ENCODE peak calls at places on chromosomes 11 and 22, in five cellular contexts. Z is body of pancreas, U is Peyer's patch, F is GM13977, O is PC-3. G is an unnamed sample.

GRCh38 chr11:120304526-120304925 is 20.6 kb upstream of the TLCD5 start:
- DNase-seq in Z (no peak), U (no peak), F (peak), O (peak), G (no peak)

GRCh38 chr11:69475866-69476714 is 5.4 kb upstream of the LINC01488 start:
- DNase-seq in Z (no peak), U (no peak), F (no peak), O (no peak), G (no peak)

GRCh38 chr11:104124979-104125378 is 39.0 kb downstream of the PDGFD start:
- DNase-seq in Z (no peak), U (no peak), F (no peak), O (no peak), G (no peak)

GRCh38 chr11:73233704-73234402 is 15.8 kb downstream of the P2RY2 start:
- DNase-seq in Z (no peak), U (peak), F (no peak), O (no peak), G (peak)

GRCh38 chr11:89477175-89477574 is 14.0 kb downstream of the NOX4 start:
- DNase-seq in Z (peak), U (no peak), F (no peak), O (peak), G (no peak)

GRCh38 chr11:45754746-45755145 is 50.2 kb upstream of the SLC35C1 start:
- DNase-seq in Z (peak), U (no peak), F (no peak), O (no peak), G (no peak)

GRCh38 chr11:128709402-128709801 is 15.5 kb downstream of the FLI1 start:
- DNase-seq in Z (no peak), U (no peak), F (no peak), O (peak), G (no peak)

GRCh38 chr11:119505861-119506260 is 82.9 kb upstream of the THY1 start:
- DNase-seq in Z (no peak), U (no peak), F (no peak), O (no peak), G (no peak)

GRCh38 chr22:44712962-44713361 is 11.0 kb downstream of the PRR5 start:
- DNase-seq in Z (no peak), U (no peak), F (no peak), O (no peak), G (no peak)

GRCh38 chr22:22086501-22087158 is 104.0 kb upstream of the TOP3B start:
- DNase-seq in Z (no peak), U (no peak), F (no peak), O (no peak), G (no peak)

GRCh38 chr11:34623463-34623862 is 2.6 kb downstream of the EHF start:
- DNase-seq in Z (no peak), U (no peak), F (no peak), O (no peak), G (no peak)

GRCh38 chr11:72236774-72237111 is 7.2 kb downstream of the PHOX2A start:
- DNase-seq in Z (no peak), U (no peak), F (peak), O (no peak), G (no peak)

GRCh38 chr11:93196816-93197382 is 892 bp downstream of the SLC36A4 start:
- DNase-seq in Z (no peak), U (no peak), F (no peak), O (peak), G (no peak)

GRCh38 chr22:34102633-34103032 is 182.4 kb upstream of the LARGE1 start:
- DNase-seq in Z (no peak), U (no peak), F (no peak), O (no peak), G (no peak)

GRCh38 chr11:110131386-110132123 is 38.4 kb downstream of the ZC3H12C start:
- DNase-seq in Z (no peak), U (no peak), F (no peak), O (no peak), G (no peak)

GRCh38 chr22:45975266-45976161 is 1.4 kb downstream of the WNT7B start:
- DNase-seq in Z (no peak), U (no peak), F (no peak), O (peak), G (no peak)

GRCh38 chr11:115256326-115257197 is 247.7 kb downstream of the CADM1 start:
- DNase-seq in Z (no peak), U (no peak), F (peak), O (no peak), G (no peak)

GRCh38 chr11:57647960-57648776 is 1.5 kb downstream of the YPEL4 start:
- DNase-seq in Z (no peak), U (no peak), F (peak), O (no peak), G (no peak)

GRCh38 chr22:22143448-22143847 is 101.1 kb upstream of the VPREB1 start:
- DNase-seq in Z (no peak), U (no peak), F (no peak), O (no peak), G (no peak)

GRCh38 chr22:17258015-17258827 is 39.0 kb upstream of the ADA2 start:
- DNase-seq in Z (peak), U (peak), F (peak), O (peak), G (no peak)

GRCh38 chr11:127492025-127492424 is 491.5 kb upstream of the KIRREL3 start:
- DNase-seq in Z (no peak), U (no peak), F (no peak), O (no peak), G (no peak)

GRCh38 chr22:28462041-28462440 is 217.6 kb downstream of the TTC28 start:
- DNase-seq in Z (no peak), U (no peak), F (no peak), O (no peak), G (no peak)
- TF ChIP-seq CTCF in Z (no peak), U (no peak), F (no peak), O (no peak), G (no peak)

GRCh38 chr11:61694971-61695706 is 14.9 kb downstream of the DAGLA start:
- DNase-seq in Z (peak), U (peak), F (no peak), O (peak), G (no peak)
- TF ChIP-seq CTCF in Z (peak), U (no peak), F (no peak), O (peak), G (no peak)

GRCh38 chr22:37633693-37634504 is 5.6 kb upstream of the SH3BP1 start:
- DNase-seq in Z (peak), U (peak), F (peak), O (no peak), G (peak)
- TF ChIP-seq CTCF in Z (no peak), U (no peak), F (peak), O (no peak), G (no peak)

DNA sequence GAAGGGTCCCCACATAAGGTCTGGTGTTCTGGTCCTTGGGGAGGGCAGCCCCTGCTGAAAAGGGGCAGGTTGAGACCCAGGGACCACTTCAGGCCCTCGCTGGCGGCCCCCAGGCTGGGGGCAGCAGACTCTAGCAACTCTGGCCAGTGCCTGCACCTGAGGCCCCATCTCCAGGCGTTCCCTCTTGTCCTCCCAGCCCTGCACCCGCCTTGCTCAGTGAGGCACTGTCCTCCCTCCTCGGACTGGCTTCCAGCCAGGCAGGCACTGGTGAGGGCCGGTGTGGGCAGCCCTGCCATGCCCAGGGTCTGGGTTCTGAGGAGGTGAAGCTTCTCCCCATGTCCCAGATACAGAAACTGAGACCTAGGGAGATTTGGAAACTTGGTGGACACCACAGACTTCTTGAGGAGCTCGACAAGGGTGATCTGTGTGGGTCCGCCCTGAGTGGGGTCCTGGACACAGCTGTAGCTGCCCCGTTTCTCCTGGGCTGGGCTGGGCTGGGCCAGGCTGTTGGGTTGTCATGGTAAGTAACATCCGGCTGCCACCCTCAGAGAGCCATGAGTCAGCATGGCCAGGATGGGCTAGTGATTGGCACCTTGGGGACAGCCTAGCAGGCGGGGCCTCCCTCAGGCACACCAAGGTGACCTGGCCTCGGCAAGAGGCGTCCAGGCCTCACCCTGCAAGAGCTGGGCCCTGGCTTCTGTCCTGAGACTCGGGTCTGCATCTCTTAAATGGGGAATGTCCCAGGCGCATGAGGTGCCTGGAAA is 11.1 kb upstream of the PHLDA2 start:
- DNase-seq in Z (no peak), U (peak), F (no peak), O (peak), G (peak)
- TF ChIP-seq CTCF in Z (no peak), U (no peak), F (no peak), O (no peak), G (no peak)

GRCh38 chr11:21514298-21514697 is 678.6 kb upstream of the ANO5 start:
- DNase-seq in Z (peak), U (no peak), F (no peak), O (peak), G (no peak)
- TF ChIP-seq CTCF in Z (peak), U (no peak), F (peak), O (peak), G (no peak)

GRCh38 chr11:44631831-44632230 is 66.4 kb downstream of the CD82 start:
- DNase-seq in Z (no peak), U (no peak), F (peak), O (no peak), G (peak)
- TF ChIP-seq CTCF in Z (no peak), U (no peak), F (no peak), O (no peak), G (no peak)

GRCh38 chr11:66418168-66418985 is 2.5 kb upstream of the NPAS4 start:
- DNase-seq in Z (peak), U (peak), F (peak), O (peak), G (peak)
- TF ChIP-seq CTCF in Z (peak), U (no peak), F (peak), O (peak), G (no peak)